ENCODE peak calls at places on chromosomes 6 and 20, in four cellular contexts. One of them, this sample, is unnamed.

GRCh38 chr6:26017567-26017966 is 55.0 kb downstream of the TRIM38 start:
- DNase-seq in cardiac fibroblast: peak; percentile 87
- DNase-seq in astrocyte of the spinal cord: peak; percentile 93
- DNase-seq in fibroblast of lung: peak; percentile 90
- DNase-seq in this sample: peak; percentile 97

GRCh38 chr20:51596656-51597388 is 54.3 kb upstream of the NFATC2 start:
- DNase-seq in astrocyte of the spinal cord: no peak
- DNase-seq in cardiac fibroblast: no peak
- DNase-seq in fibroblast of lung: peak; percentile 30
- DNase-seq in this sample: no peak

GRCh38 chr6:125957845-125958244 is 1.3 kb downstream of the HINT3 start:
- DNase-seq in fibroblast of lung: peak; percentile 70
- DNase-seq in astrocyte of the spinal cord: peak; percentile 22
- DNase-seq in cardiac fibroblast: peak; percentile 78
- DNase-seq in this sample: peak; percentile 84

GRCh38 chr6:25404693-25405169 is 125.6 kb downstream of the CARMIL1 start:
- DNase-seq in cardiac fibroblast: no peak
- DNase-seq in astrocyte of the spinal cord: no peak
- DNase-seq in fibroblast of lung: no peak
- DNase-seq in this sample: peak; percentile 46

GRCh38 chr6:133799043-133799442 is 89.9 kb upstream of the TCF21 start:
- DNase-seq in astrocyte of the spinal cord: no peak
- DNase-seq in fibroblast of lung: no peak
- DNase-seq in cardiac fibroblast: peak; percentile 19
- DNase-seq in this sample: no peak

GRCh38 chr20:10637062-10637559 is 36.7 kb downstream of the JAG1 start:
- DNase-seq in astrocyte of the spinal cord: peak; percentile 60
- DNase-seq in cardiac fibroblast: peak; percentile 87
- DNase-seq in fibroblast of lung: peak; percentile 67
- DNase-seq in this sample: peak; percentile 89

GRCh38 chr6:77462359-77463307 is 658 bp downstream of the HTR1B start:
- DNase-seq in astrocyte of the spinal cord: peak; percentile 51
- DNase-seq in fibroblast of lung: no peak
- DNase-seq in cardiac fibroblast: no peak
- DNase-seq in this sample: peak; percentile 41

GRCh38 chr6:81781624-81782023 is 29.1 kb upstream of the TENT5A start:
- DNase-seq in fibroblast of lung: no peak
- DNase-seq in astrocyte of the spinal cord: no peak
- DNase-seq in cardiac fibroblast: no peak
- DNase-seq in this sample: no peak

GRCh38 chr6:116229287-116229913 is 24.5 kb downstream of the TSPYL4 start:
- DNase-seq in cardiac fibroblast: peak; percentile 93
- DNase-seq in fibroblast of lung: peak; percentile 92
- DNase-seq in astrocyte of the spinal cord: peak; percentile 93
- DNase-seq in this sample: peak; percentile 54

GRCh38 chr20:38939686-38940085 is 13.5 kb downstream of the FAM83D start:
- DNase-seq in fibroblast of lung: no peak
- DNase-seq in cardiac fibroblast: no peak
- DNase-seq in astrocyte of the spinal cord: no peak
- DNase-seq in this sample: no peak

GRCh38 chr6:136927313-136927712 is 5.2 kb downstream of the SLC35D3 start:
- DNase-seq in astrocyte of the spinal cord: no peak
- DNase-seq in cardiac fibroblast: peak; percentile 14
- DNase-seq in fibroblast of lung: no peak
- DNase-seq in this sample: peak; percentile 17

GRCh38 chr6:108408453-108408852 is 113.6 kb downstream of the AFG1L start:
- DNase-seq in cardiac fibroblast: peak; percentile 65
- DNase-seq in fibroblast of lung: peak; percentile 42
- DNase-seq in astrocyte of the spinal cord: no peak
- DNase-seq in this sample: no peak

GRCh38 chr6:73732845-73733675 is 37.1 kb downstream of the CD109 start:
- DNase-seq in fibroblast of lung: peak; percentile 82
- DNase-seq in astrocyte of the spinal cord: peak; percentile 73
- DNase-seq in cardiac fibroblast: peak; percentile 88
- DNase-seq in this sample: peak; percentile 71

GRCh38 chr20:23507346-23507745 is 16.4 kb downstream of the CST8 start:
- DNase-seq in astrocyte of the spinal cord: no peak
- DNase-seq in cardiac fibroblast: no peak
- DNase-seq in fibroblast of lung: no peak
- DNase-seq in this sample: no peak

GRCh38 chr20:14406495-14406894 is 69.1 kb upstream of the FLRT3 start:
- DNase-seq in cardiac fibroblast: peak; percentile 11
- DNase-seq in fibroblast of lung: peak; percentile 3
- DNase-seq in astrocyte of the spinal cord: no peak
- DNase-seq in this sample: peak; percentile 86

GRCh38 chr6:44608175-44608574 is 220.7 kb downstream of the CDC5L start:
- DNase-seq in cardiac fibroblast: no peak
- DNase-seq in astrocyte of the spinal cord: no peak
- DNase-seq in fibroblast of lung: no peak
- DNase-seq in this sample: no peak

GRCh38 chr6:148769304-148769968 is 22.6 kb downstream of the UST start:
- DNase-seq in fibroblast of lung: no peak
- DNase-seq in astrocyte of the spinal cord: no peak
- DNase-seq in cardiac fibroblast: no peak
- DNase-seq in this sample: no peak

GRCh38 chr20:45957021-45957941 is 14.7 kb downstream of the ZNF335 start:
- DNase-seq in cardiac fibroblast: no peak
- DNase-seq in fibroblast of lung: no peak
- DNase-seq in astrocyte of the spinal cord: no peak
- DNase-seq in this sample: no peak

GRCh38 chr6:158591134-158591809 is 31.4 kb downstream of the TMEM181 start:
- DNase-seq in astrocyte of the spinal cord: no peak
- DNase-seq in fibroblast of lung: no peak
- DNase-seq in cardiac fibroblast: no peak
- DNase-seq in this sample: no peak

GRCh38 chr6:20965915-20966314 is 431.7 kb downstream of the CDKAL1 start:
- DNase-seq in fibroblast of lung: no peak
- DNase-seq in astrocyte of the spinal cord: no peak
- DNase-seq in cardiac fibroblast: no peak
- DNase-seq in this sample: no peak

GRCh38 chr6:5034736-5035135 is 30.9 kb upstream of the RPP40 start:
- DNase-seq in astrocyte of the spinal cord: no peak
- DNase-seq in fibroblast of lung: no peak
- DNase-seq in cardiac fibroblast: no peak
- DNase-seq in this sample: peak; percentile 87

GRCh38 chr6:40936810-40937209 is 102.2 kb downstream of the UNC5CL start:
- DNase-seq in fibroblast of lung: peak; percentile 60
- DNase-seq in astrocyte of the spinal cord: peak; percentile 58
- DNase-seq in cardiac fibroblast: peak; percentile 51
- DNase-seq in this sample: peak; percentile 94

GRCh38 chr6:47780510-47781356 is 1.1 kb upstream of the OPN5 start:
- DNase-seq in fibroblast of lung: peak; percentile 81
- DNase-seq in cardiac fibroblast: peak; percentile 83
- DNase-seq in astrocyte of the spinal cord: peak; percentile 73
- DNase-seq in this sample: peak; percentile 79

GRCh38 chr20:58146081-58146734 is 82.2 kb downstream of the ANKRD60 start:
- DNase-seq in astrocyte of the spinal cord: no peak
- DNase-seq in cardiac fibroblast: no peak
- DNase-seq in fibroblast of lung: no peak
- DNase-seq in this sample: no peak

GRCh38 chr20:17558154-17558940 is 11.5 kb upstream of the DSTN start:
- DNase-seq in astrocyte of the spinal cord: peak; percentile 95
- DNase-seq in fibroblast of lung: peak; percentile 94
- DNase-seq in cardiac fibroblast: peak; percentile 91
- DNase-seq in this sample: peak; percentile 85

GRCh38 chr6:38973178-38974057 is 75.2 kb upstream of the GLP1R start:
- DNase-seq in astrocyte of the spinal cord: peak; percentile 69
- DNase-seq in fibroblast of lung: peak; percentile 78
- DNase-seq in cardiac fibroblast: peak; percentile 76
- DNase-seq in this sample: peak; percentile 94

GRCh38 chr20:34927736-34928135 is 27.9 kb downstream of the GSS start:
- DNase-seq in astrocyte of the spinal cord: no peak
- DNase-seq in cardiac fibroblast: no peak
- DNase-seq in fibroblast of lung: no peak
- DNase-seq in this sample: peak; percentile 76

GRCh38 chr20:9409352-9409751 is 105.0 kb upstream of the LAMP5 start:
- DNase-seq in astrocyte of the spinal cord: peak; percentile 52
- DNase-seq in cardiac fibroblast: peak; percentile 6
- DNase-seq in fibroblast of lung: no peak
- DNase-seq in this sample: peak; percentile 6

GRCh38 chr20:53575481-53576194 is 18.0 kb downstream of the ZNF217 start:
- DNase-seq in fibroblast of lung: no peak
- DNase-seq in astrocyte of the spinal cord: no peak
- DNase-seq in cardiac fibroblast: no peak
- DNase-seq in this sample: no peak

GRCh38 chr6:135904666-135905065 is 53.2 kb downstream of the PDE7B start:
- DNase-seq in fibroblast of lung: no peak
- DNase-seq in cardiac fibroblast: no peak
- DNase-seq in astrocyte of the spinal cord: peak; percentile 42
- DNase-seq in this sample: peak; percentile 60

GRCh38 chr6:135902756-135903331 is 51.3 kb downstream of the PDE7B start:
- DNase-seq in cardiac fibroblast: peak; percentile 49
- DNase-seq in fibroblast of lung: peak; percentile 38
- DNase-seq in astrocyte of the spinal cord: no peak
- DNase-seq in this sample: no peak

GRCh38 chr6:135901776-135902524 is 50.4 kb downstream of the PDE7B start:
- DNase-seq in fibroblast of lung: peak; percentile 98
- DNase-seq in cardiac fibroblast: peak; percentile 97
- DNase-seq in astrocyte of the spinal cord: peak; percentile 91
- DNase-seq in this sample: no peak

GRCh38 chr6:135906542-135906941 is 55.0 kb downstream of the PDE7B start:
- DNase-seq in astrocyte of the spinal cord: peak; percentile 45
- DNase-seq in cardiac fibroblast: peak; percentile 39
- DNase-seq in fibroblast of lung: peak; percentile 43
- DNase-seq in this sample: peak; percentile 63

GRCh38 chr6:135905604-135906300 is 54.3 kb downstream of the PDE7B start:
- DNase-seq in astrocyte of the spinal cord: peak; percentile 37
- DNase-seq in cardiac fibroblast: no peak
- DNase-seq in fibroblast of lung: no peak
- DNase-seq in this sample: no peak
- H3K4me3 ChIP-seq in astrocyte of the spinal cord: no peak overlapping the region
- H3K4me3 ChIP-seq in cardiac fibroblast: no peak overlapping the region
- H3K4me3 ChIP-seq in fibroblast of lung: no peak overlapping the region
- H3K4me3 ChIP-seq in this sample: no peak overlapping the region

DNA sequence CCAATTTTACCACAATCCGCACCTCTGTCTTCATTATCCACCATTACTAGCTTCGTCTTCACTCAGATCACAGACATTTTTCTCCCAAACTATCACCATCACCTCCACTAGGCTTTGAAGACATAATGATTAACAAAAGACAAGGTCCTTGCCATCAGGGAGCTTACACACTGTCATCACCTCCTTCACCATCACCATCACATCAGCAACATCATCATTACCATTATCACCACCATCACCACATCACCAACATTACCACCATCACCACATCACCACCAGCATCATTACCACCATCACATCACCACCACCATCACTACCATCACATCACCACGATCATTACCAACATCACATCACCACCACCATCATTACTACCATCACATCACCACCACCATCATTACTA is 4.4 kb upstream of the SLC22A7 start:
- DNase-seq in astrocyte of the spinal cord: no peak
- DNase-seq in fibroblast of lung: no peak
- DNase-seq in cardiac fibroblast: no peak
- DNase-seq in this sample: no peak
- H3K4me3 ChIP-seq in astrocyte of the spinal cord: no peak overlapping the region
- H3K4me3 ChIP-seq in fibroblast of lung: no peak overlapping the region
- H3K4me3 ChIP-seq in cardiac fibroblast: no peak overlapping the region
- H3K4me3 ChIP-seq in this sample: no peak overlapping the region

GRCh38 chr6:11722805-11723631 is 55.6 kb downstream of the ADTRP start:
- DNase-seq in cardiac fibroblast: no peak
- DNase-seq in astrocyte of the spinal cord: no peak
- DNase-seq in fibroblast of lung: no peak
- DNase-seq in this sample: no peak
- H3K4me3 ChIP-seq in cardiac fibroblast: no peak overlapping the region
- H3K4me3 ChIP-seq in astrocyte of the spinal cord: no peak overlapping the region
- H3K4me3 ChIP-seq in fibroblast of lung: no peak overlapping the region
- H3K4me3 ChIP-seq in this sample: no peak overlapping the region

GRCh38 chr6:37704923-37705238 is 7.2 kb upstream of the MDGA1 start:
- DNase-seq in fibroblast of lung: no peak
- DNase-seq in astrocyte of the spinal cord: no peak
- DNase-seq in cardiac fibroblast: no peak
- DNase-seq in this sample: no peak
- H3K4me3 ChIP-seq in fibroblast of lung: peak overlapping the region; percentile 0
- H3K4me3 ChIP-seq in astrocyte of the spinal cord: peak overlapping the region; percentile 38
- H3K4me3 ChIP-seq in cardiac fibroblast: peak overlapping the region; percentile 42
- H3K4me3 ChIP-seq in this sample: peak overlapping the region; percentile 37

This sample was measured in epithelial cell of esophagus.